ENCODE peak calls at places on chromosomes 2 and 18, in seven cellular contexts. N is RWPE2, M is OCI-LY7, U is GM23338, B is lower leg skin, Z is pancreas, S is mucosa of descending colon. H is an unnamed sample.
A peak's percentile ranks its signal among the peaks of the same experiment; 100 is the strongest.

GRCh38 chr2:215136669-215137328 is 1.6 kb downstream of the ABCA12 start:
- DNase-seq in Z (no peak), B (no peak), S (no peak), M (no peak), U (no peak), N (no peak), H (no peak)

GRCh38 chr2:219737270-219737691 is 109.9 kb downstream of the SLC4A3 start:
- DNase-seq in S (no peak), U (peak; percentile 24), Z (no peak), M (no peak), N (no peak), B (no peak), H (no peak)

GRCh38 chr2:31297751-31298150 is 63.8 kb downstream of the EHD3 start:
- DNase-seq in M (peak; percentile 29), N (no peak), B (no peak), Z (no peak), U (no peak), S (no peak), H (no peak)

GRCh38 chr2:11773111-11773510 is 26.7 kb downstream of the LPIN1 start:
- DNase-seq in M (no peak), S (no peak), N (no peak), B (no peak), U (no peak), Z (no peak), H (no peak)

GRCh38 chr2:141778315-141778835 is 352.4 kb downstream of the LRP1B start:
- DNase-seq in S (no peak), M (no peak), Z (no peak), B (no peak), U (no peak), N (no peak), H (no peak)

GRCh38 chr2:114076961-114077360 is 187.1 kb downstream of the ACTR3 start:
- DNase-seq in S (no peak), Z (no peak), N (no peak), M (no peak), B (no peak), U (no peak), H (no peak)

GRCh38 chr2:135709992-135710391 is 31.7 kb upstream of the UBXN4 start:
- DNase-seq in B (peak; percentile 40), M (peak; percentile 61), N (no peak), U (peak; percentile 56), Z (peak; percentile 18), S (peak; percentile 67), H (no peak)

GRCh38 chr2:176038694-176039093 is 36.6 kb upstream of the LNPK start:
- DNase-seq in U (peak; percentile 16), Z (no peak), N (no peak), S (no peak), M (no peak), B (no peak), H (no peak)

GRCh38 chr2:48651127-48651526 is 33.5 kb downstream of the GTF2A1L start:
- DNase-seq in S (no peak), M (no peak), U (no peak), N (no peak), B (no peak), Z (no peak), H (peak; percentile 15)

DNA sequence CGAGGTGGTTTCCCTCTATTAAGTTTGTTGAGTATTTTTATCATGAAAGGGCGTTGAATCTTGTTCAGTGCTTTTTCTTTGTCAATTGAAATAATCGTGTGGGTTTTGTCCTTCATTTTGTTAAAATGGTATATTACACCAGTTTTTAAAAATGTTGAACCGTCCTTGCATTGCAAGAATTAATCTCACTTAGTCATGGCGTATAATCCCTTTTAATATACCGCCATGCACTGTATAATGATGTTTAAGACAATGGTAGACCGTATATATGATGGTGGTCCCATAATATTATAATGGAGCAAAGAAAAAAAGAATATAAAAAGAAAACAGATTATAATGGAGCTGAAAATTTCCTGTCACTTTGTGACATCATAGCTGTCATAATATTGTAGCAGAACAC is 50.6 kb downstream of the CCDC138 start:
- DNase-seq in S (no peak), U (no peak), Z (no peak), B (no peak), M (no peak), N (no peak), H (no peak)
- H3K4me3 ChIP-seq in S (no peak overlapping the region), U (no peak overlapping the region), Z (no peak overlapping the region), B (no peak overlapping the region), M (no peak overlapping the region), N (no peak overlapping the region), H (no peak overlapping the region)

DNA sequence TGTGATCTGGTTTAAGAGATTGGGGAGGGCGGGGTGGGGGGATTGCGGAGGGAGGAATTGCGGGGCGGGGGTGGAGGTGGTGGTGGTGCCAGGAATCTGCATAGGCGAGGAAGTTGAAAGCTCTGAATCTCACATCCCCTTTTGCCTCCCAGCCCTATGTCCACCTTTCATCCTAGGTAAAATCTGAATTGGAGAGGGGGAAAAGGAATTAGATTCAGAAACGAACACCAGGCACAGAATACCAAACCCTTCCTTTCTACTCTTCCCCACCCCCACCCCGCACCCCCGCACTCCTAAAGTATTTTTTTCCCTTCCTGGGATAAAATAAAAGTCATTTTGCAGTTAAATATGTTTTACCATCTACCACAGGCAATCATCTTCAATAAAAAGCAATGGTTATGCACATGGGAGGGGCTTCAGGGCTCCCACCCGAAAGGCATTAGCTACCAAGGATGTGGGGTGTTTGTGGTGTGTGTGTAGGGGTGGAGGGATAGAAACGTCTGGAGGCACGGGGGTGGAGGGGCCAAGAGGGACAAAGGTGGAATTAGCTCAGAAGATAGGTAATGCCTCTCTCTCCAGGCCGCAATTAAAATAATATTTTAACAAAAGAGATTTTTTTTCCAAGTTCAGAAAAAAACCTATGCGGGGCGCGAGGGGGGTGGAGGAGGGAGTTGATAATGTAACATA is 1.8 kb downstream of the IGFBP5 start:
- DNase-seq in Z (no peak), U (peak; percentile 22), N (no peak), B (no peak), S (no peak), M (no peak), H (no peak)
- H3K4me3 ChIP-seq in Z (peak overlapping the region; percentile 49), U (peak overlapping the region; percentile 77), N (peak overlapping the region; percentile 22), B (peak overlapping the region; percentile 33), S (peak overlapping the region; percentile 6), M (no peak overlapping the region), H (peak overlapping the region; percentile 14)

GRCh38 chr2:210169871-210170441 is 1.3 kb downstream of the KANSL1L start:
- DNase-seq in M (no peak), N (no peak), U (no peak), Z (no peak), S (no peak), B (no peak), H (no peak)

GRCh38 chr2:210172219-210172575 is 988 bp upstream of the KANSL1L start:
- DNase-seq in U (no peak), M (no peak), S (no peak), Z (no peak), B (no peak), N (no peak), H (no peak)

GRCh38 chr2:210174086-210174485 is 2.9 kb upstream of the KANSL1L start:
- DNase-seq in S (no peak), B (no peak), Z (no peak), U (no peak), N (no peak), M (no peak), H (no peak)

GRCh38 chr2:210170442-210171303 is 536 bp downstream of the KANSL1L start:
- DNase-seq in U (peak; percentile 97), Z (peak; percentile 94), M (peak; percentile 97), N (peak; percentile 93), B (peak; percentile 95), S (peak; percentile 99), H (peak; percentile 72)

DNA sequence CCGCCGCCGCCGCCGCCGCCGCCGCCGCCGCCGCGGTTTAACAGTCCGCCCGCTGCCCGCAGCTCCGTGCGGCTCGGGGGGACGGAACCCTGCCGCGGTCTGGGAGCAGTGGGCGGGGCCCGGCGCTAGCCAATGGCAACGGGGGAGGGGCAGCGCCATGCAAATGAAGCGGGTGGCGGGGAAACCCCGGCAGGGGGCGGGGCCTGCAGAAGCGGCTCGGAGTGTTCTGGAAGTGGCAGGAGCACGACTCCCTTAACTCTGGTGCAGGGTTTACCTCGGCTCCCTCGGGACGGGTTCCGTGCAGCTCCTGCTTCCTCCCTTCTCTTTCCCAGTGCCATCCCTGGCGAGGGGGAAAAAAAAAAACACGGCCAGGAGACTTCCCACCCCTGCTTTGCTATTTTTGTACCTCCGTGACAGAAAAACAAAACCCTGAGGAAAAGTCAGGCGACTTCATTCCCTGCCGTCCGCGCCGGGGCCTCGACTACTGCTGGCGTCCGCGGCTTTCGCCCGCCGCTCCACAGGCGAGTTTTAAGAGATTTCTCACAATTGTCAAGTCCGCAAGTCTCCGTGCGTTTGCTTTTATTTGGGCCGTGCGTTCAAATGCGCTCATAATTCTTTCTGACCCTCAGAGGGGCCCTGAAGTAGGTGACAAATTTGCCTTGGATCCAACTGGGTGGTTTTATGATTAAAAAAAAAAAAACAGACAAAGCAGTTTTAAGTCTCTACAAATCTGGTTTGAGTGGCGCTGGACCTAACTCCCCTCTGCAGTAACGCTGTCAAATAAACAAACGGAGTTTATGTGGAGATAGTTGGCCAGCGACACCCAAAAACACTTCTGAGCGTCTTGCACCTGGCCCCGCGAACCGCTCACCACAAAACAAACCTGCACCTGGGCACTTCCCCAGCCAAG is at the start of gene KANSL1L:
- DNase-seq in N (peak; percentile 97), U (peak; percentile 99), M (peak; percentile 97), Z (peak; percentile 99), B (peak; percentile 98), S (peak; percentile 100), H (peak; percentile 81)
- H3K4me3 ChIP-seq in N (peak within 1 kb of the TSS; percentile 96), U (peak within 1 kb of the TSS; percentile 70), M (peak within 1 kb of the TSS; percentile 98), Z (peak within 1 kb of the TSS; percentile 80), B (peak within 1 kb of the TSS; percentile 89), S (peak within 1 kb of the TSS; percentile 62), H (peak within 1 kb of the TSS; percentile 72)

GRCh38 chr2:28364611-28365010 is 28.0 kb upstream of the FOSL2 start:
- DNase-seq in M (no peak), U (no peak), Z (no peak), N (no peak), S (no peak), B (no peak), H (no peak)
- H3K4me3 ChIP-seq in M (no peak overlapping the region), U (no peak overlapping the region), Z (no peak overlapping the region), N (no peak overlapping the region), S (no peak overlapping the region), B (no peak overlapping the region), H (no peak overlapping the region)

GRCh38 chr18:76619342-76620315 is 124.6 kb upstream of the ZNF516 start:
- DNase-seq in U (peak; percentile 72), S (peak; percentile 43), N (no peak), B (peak; percentile 37), Z (peak; percentile 68), M (no peak), H (no peak)
- H3K4me3 ChIP-seq in U (peak overlapping the region; percentile 57), S (no peak overlapping the region), N (no peak overlapping the region), B (no peak overlapping the region), Z (peak overlapping the region; percentile 40), M (no peak overlapping the region), H (no peak overlapping the region)

DNA sequence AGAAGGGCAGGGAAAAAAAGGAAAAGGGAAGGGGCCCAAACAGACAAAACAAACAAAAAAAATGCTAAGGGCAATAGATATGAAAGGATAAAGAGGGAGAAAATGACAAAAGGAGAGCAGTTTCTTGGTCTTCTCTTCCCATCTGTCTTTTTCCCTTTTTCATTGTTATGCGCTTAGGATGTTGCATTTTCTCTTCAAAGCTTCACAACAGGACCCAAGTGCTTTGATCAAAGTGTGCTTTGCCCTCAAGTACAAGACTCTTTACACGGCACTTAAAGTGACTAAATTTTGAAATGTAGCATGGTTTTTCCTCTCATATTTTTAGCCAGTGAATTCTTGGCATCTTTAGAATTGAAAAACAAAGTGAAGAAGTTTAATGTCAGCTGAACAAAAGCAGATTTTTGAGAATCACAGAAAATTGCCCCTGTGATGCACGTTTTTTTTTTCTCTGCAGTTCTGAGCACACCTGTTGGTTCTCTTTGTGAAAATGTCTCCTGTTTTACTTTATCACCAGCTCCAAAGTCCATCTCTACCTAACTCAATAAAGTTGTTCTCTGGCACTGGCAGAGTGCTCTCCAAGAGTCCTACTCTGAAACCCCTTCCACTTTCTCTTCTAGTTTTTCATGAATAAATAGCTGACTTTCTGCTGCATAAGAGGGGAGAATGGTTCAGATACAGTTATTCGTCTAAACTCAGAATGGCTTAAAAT is 126.6 kb downstream of the KCNH7 start:
- DNase-seq in N (no peak), M (no peak), S (no peak), U (peak; percentile 70), B (no peak), Z (no peak), H (no peak)
- H3K4me3 ChIP-seq in N (no peak overlapping the region), M (no peak overlapping the region), S (no peak overlapping the region), U (peak overlapping the region; percentile 32), B (no peak overlapping the region), Z (peak overlapping the region; percentile 5), H (no peak overlapping the region)